ENCODE peak calls at places on chromosome 18, in four cellular contexts. One of them, this sample, is unnamed.
A peak's percentile ranks its signal among the peaks of the same experiment; 100 is the strongest.

GRCh38 chr18:62384610-62385097 is 59.5 kb downstream of the TNFRSF11A start:
- DNase-seq in neural crest cell: peak; percentile 25
- DNase-seq in activated gamma-delta T cell treated with Interleukin-2 at 50 U/mL for 16 hours: no peak
- DNase-seq in lower lobe of right lung: no peak
- DNase-seq in this sample: peak; percentile 38

GRCh38 chr18:9743200-9744016 is 35.3 kb downstream of the RAB31 start:
- DNase-seq in neural crest cell: no peak
- DNase-seq in activated gamma-delta T cell treated with Interleukin-2 at 50 U/mL for 16 hours: no peak
- DNase-seq in lower lobe of right lung: no peak
- DNase-seq in this sample: no peak

GRCh38 chr18:50853863-50854271 is 25.1 kb upstream of the ME2 start:
- DNase-seq in neural crest cell: peak; percentile 9
- DNase-seq in activated gamma-delta T cell treated with Interleukin-2 at 50 U/mL for 16 hours: no peak
- DNase-seq in lower lobe of right lung: peak; percentile 58
- DNase-seq in this sample: no peak

GRCh38 chr18:25348361-25349130 is 3.4 kb downstream of the ZNF521 start:
- DNase-seq in neural crest cell: no peak
- DNase-seq in activated gamma-delta T cell treated with Interleukin-2 at 50 U/mL for 16 hours: no peak
- DNase-seq in lower lobe of right lung: no peak
- DNase-seq in this sample: no peak

GRCh38 chr18:12278153-12278764 is 24.1 kb downstream of the CIDEA start:
- DNase-seq in neural crest cell: no peak
- DNase-seq in activated gamma-delta T cell treated with Interleukin-2 at 50 U/mL for 16 hours: no peak
- DNase-seq in lower lobe of right lung: no peak
- DNase-seq in this sample: no peak

GRCh38 chr18:40019797-40020392 is 1935.1 kb upstream of the PIK3C3 start:
- DNase-seq in neural crest cell: no peak
- DNase-seq in activated gamma-delta T cell treated with Interleukin-2 at 50 U/mL for 16 hours: no peak
- DNase-seq in lower lobe of right lung: no peak
- DNase-seq in this sample: no peak

GRCh38 chr18:12776821-12777471 is 74.1 kb downstream of the PSMG2 start:
- DNase-seq in neural crest cell: no peak
- DNase-seq in activated gamma-delta T cell treated with Interleukin-2 at 50 U/mL for 16 hours: no peak
- DNase-seq in lower lobe of right lung: no peak
- DNase-seq in this sample: no peak

GRCh38 chr18:45248240-45248903 is 366.9 kb upstream of the SLC14A2 start:
- DNase-seq in neural crest cell: no peak
- DNase-seq in activated gamma-delta T cell treated with Interleukin-2 at 50 U/mL for 16 hours: no peak
- DNase-seq in lower lobe of right lung: no peak
- DNase-seq in this sample: no peak

GRCh38 chr18:63963610-63964256 is 6.1 kb upstream of the SERPINB8 start:
- DNase-seq in neural crest cell: no peak
- DNase-seq in activated gamma-delta T cell treated with Interleukin-2 at 50 U/mL for 16 hours: peak; percentile 53
- DNase-seq in lower lobe of right lung: no peak
- DNase-seq in this sample: no peak

GRCh38 chr18:11392292-11392691 is 217.1 kb upstream of the SLC35G4 start:
- DNase-seq in neural crest cell: no peak
- DNase-seq in activated gamma-delta T cell treated with Interleukin-2 at 50 U/mL for 16 hours: no peak
- DNase-seq in lower lobe of right lung: no peak
- DNase-seq in this sample: no peak

GRCh38 chr18:62741118-62741566 is 25.8 kb downstream of the PHLPP1 start:
- DNase-seq in neural crest cell: no peak
- DNase-seq in activated gamma-delta T cell treated with Interleukin-2 at 50 U/mL for 16 hours: no peak
- DNase-seq in lower lobe of right lung: no peak
- DNase-seq in this sample: no peak

GRCh38 chr18:59662008-59662701 is 35.1 kb downstream of the CCBE1 start:
- DNase-seq in neural crest cell: no peak
- DNase-seq in activated gamma-delta T cell treated with Interleukin-2 at 50 U/mL for 16 hours: no peak
- DNase-seq in lower lobe of right lung: no peak
- DNase-seq in this sample: no peak

GRCh38 chr18:9209230-9209629 is 72.6 kb downstream of the ANKRD12 start:
- DNase-seq in neural crest cell: no peak
- DNase-seq in activated gamma-delta T cell treated with Interleukin-2 at 50 U/mL for 16 hours: no peak
- DNase-seq in lower lobe of right lung: no peak
- DNase-seq in this sample: no peak

GRCh38 chr18:35998967-35999366 is 26.5 kb downstream of the RMP24 start:
- DNase-seq in neural crest cell: no peak
- DNase-seq in activated gamma-delta T cell treated with Interleukin-2 at 50 U/mL for 16 hours: no peak
- DNase-seq in lower lobe of right lung: no peak
- DNase-seq in this sample: no peak

GRCh38 chr18:46596119-46596518 is 60.9 kb downstream of the LOXHD1 start:
- DNase-seq in neural crest cell: no peak
- DNase-seq in activated gamma-delta T cell treated with Interleukin-2 at 50 U/mL for 16 hours: no peak
- DNase-seq in lower lobe of right lung: no peak
- DNase-seq in this sample: no peak

GRCh38 chr18:57441395-57441794 is 6.2 kb downstream of the ONECUT2 start:
- DNase-seq in neural crest cell: no peak
- DNase-seq in activated gamma-delta T cell treated with Interleukin-2 at 50 U/mL for 16 hours: no peak
- DNase-seq in lower lobe of right lung: no peak
- DNase-seq in this sample: no peak

GRCh38 chr18:32470136-32470712 is 458 bp downstream of the GAREM1 start:
- DNase-seq in neural crest cell: peak; percentile 33
- DNase-seq in activated gamma-delta T cell treated with Interleukin-2 at 50 U/mL for 16 hours: no peak
- DNase-seq in lower lobe of right lung: peak; percentile 63
- DNase-seq in this sample: peak; percentile 63

GRCh38 chr18:25282282-25282681 is 69.7 kb downstream of the ZNF521 start:
- DNase-seq in neural crest cell: no peak
- DNase-seq in activated gamma-delta T cell treated with Interleukin-2 at 50 U/mL for 16 hours: no peak
- DNase-seq in lower lobe of right lung: peak; percentile 50
- DNase-seq in this sample: peak; percentile 38

GRCh38 chr18:22559414-22560282 is 141.9 kb upstream of the CTAGE1 start:
- DNase-seq in neural crest cell: peak; percentile 47
- DNase-seq in activated gamma-delta T cell treated with Interleukin-2 at 50 U/mL for 16 hours: peak; percentile 20
- DNase-seq in lower lobe of right lung: peak; percentile 73
- DNase-seq in this sample: peak; percentile 87

GRCh38 chr18:49691177-49691608 is 122.1 kb downstream of the ACAA2 start:
- DNase-seq in neural crest cell: no peak
- DNase-seq in activated gamma-delta T cell treated with Interleukin-2 at 50 U/mL for 16 hours: no peak
- DNase-seq in lower lobe of right lung: no peak
- DNase-seq in this sample: no peak

GRCh38 chr18:46010676-46011075 is 43.5 kb upstream of the EPG5 start:
- DNase-seq in neural crest cell: no peak
- DNase-seq in activated gamma-delta T cell treated with Interleukin-2 at 50 U/mL for 16 hours: no peak
- DNase-seq in lower lobe of right lung: no peak
- DNase-seq in this sample: no peak

GRCh38 chr18:49970288-49970687 is 157.0 kb upstream of the ACAA2 start:
- DNase-seq in neural crest cell: no peak
- DNase-seq in activated gamma-delta T cell treated with Interleukin-2 at 50 U/mL for 16 hours: no peak
- DNase-seq in lower lobe of right lung: no peak
- DNase-seq in this sample: no peak

GRCh38 chr18:24065942-24066341 is 51.4 kb downstream of the TTC39C start:
- DNase-seq in neural crest cell: no peak
- DNase-seq in activated gamma-delta T cell treated with Interleukin-2 at 50 U/mL for 16 hours: no peak
- DNase-seq in lower lobe of right lung: no peak
- DNase-seq in this sample: no peak

GRCh38 chr18:8450013-8450412 is 159.2 kb upstream of the RAB12 start:
- DNase-seq in neural crest cell: no peak
- DNase-seq in activated gamma-delta T cell treated with Interleukin-2 at 50 U/mL for 16 hours: no peak
- DNase-seq in lower lobe of right lung: no peak
- DNase-seq in this sample: no peak

GRCh38 chr18:46042571-46043123 is 29.4 kb downstream of the PSTPIP2 start:
- DNase-seq in neural crest cell: no peak
- DNase-seq in activated gamma-delta T cell treated with Interleukin-2 at 50 U/mL for 16 hours: no peak
- DNase-seq in lower lobe of right lung: no peak
- DNase-seq in this sample: no peak

GRCh38 chr18:79559121-79559835 is 120.3 kb upstream of the CTDP1 start:
- DNase-seq in neural crest cell: no peak
- DNase-seq in activated gamma-delta T cell treated with Interleukin-2 at 50 U/mL for 16 hours: no peak
- DNase-seq in lower lobe of right lung: no peak
- DNase-seq in this sample: no peak

GRCh38 chr18:9508446-9509025 is 33.2 kb downstream of the RALBP1 start:
- DNase-seq in neural crest cell: no peak
- DNase-seq in activated gamma-delta T cell treated with Interleukin-2 at 50 U/mL for 16 hours: no peak
- DNase-seq in lower lobe of right lung: no peak
- DNase-seq in this sample: no peak

GRCh38 chr18:49017813-49018552 is 67.2 kb upstream of the SMAD7 start:
- DNase-seq in neural crest cell: no peak
- DNase-seq in activated gamma-delta T cell treated with Interleukin-2 at 50 U/mL for 16 hours: no peak
- DNase-seq in lower lobe of right lung: peak; percentile 32
- DNase-seq in this sample: no peak

GRCh38 chr18:63683152-63683551 is 19.6 kb upstream of the SERPINB11 start:
- DNase-seq in neural crest cell: no peak
- DNase-seq in activated gamma-delta T cell treated with Interleukin-2 at 50 U/mL for 16 hours: no peak
- DNase-seq in lower lobe of right lung: no peak
- DNase-seq in this sample: no peak

GRCh38 chr18:183769-184168 is 25.4 kb downstream of the USP14 start:
- DNase-seq in neural crest cell: no peak
- DNase-seq in activated gamma-delta T cell treated with Interleukin-2 at 50 U/mL for 16 hours: no peak
- DNase-seq in lower lobe of right lung: no peak
- DNase-seq in this sample: no peak

GRCh38 chr18:54739476-54739875 is 88.8 kb upstream of the RAB27B start:
- DNase-seq in neural crest cell: no peak
- DNase-seq in activated gamma-delta T cell treated with Interleukin-2 at 50 U/mL for 16 hours: no peak
- DNase-seq in lower lobe of right lung: no peak
- DNase-seq in this sample: no peak

GRCh38 chr18:79834834-79835233 is 37.1 kb downstream of the KCNG2 start:
- DNase-seq in neural crest cell: no peak
- DNase-seq in activated gamma-delta T cell treated with Interleukin-2 at 50 U/mL for 16 hours: no peak
- DNase-seq in lower lobe of right lung: no peak
- DNase-seq in this sample: no peak

GRCh38 chr18:56306793-56307192 is 331.6 kb downstream of the TXNL1 start:
- DNase-seq in neural crest cell: no peak
- DNase-seq in activated gamma-delta T cell treated with Interleukin-2 at 50 U/mL for 16 hours: no peak
- DNase-seq in lower lobe of right lung: no peak
- DNase-seq in this sample: no peak

GRCh38 chr18:31101148-31102019 is 837 bp downstream of the DSC2 start:
- DNase-seq in neural crest cell: peak; percentile 51
- DNase-seq in activated gamma-delta T cell treated with Interleukin-2 at 50 U/mL for 16 hours: no peak
- DNase-seq in lower lobe of right lung: peak; percentile 89
- DNase-seq in this sample: peak; percentile 90

GRCh38 chr18:527136-527535 is 26.6 kb upstream of the COLEC12 start:
- DNase-seq in neural crest cell: no peak
- DNase-seq in activated gamma-delta T cell treated with Interleukin-2 at 50 U/mL for 16 hours: no peak
- DNase-seq in lower lobe of right lung: no peak
- DNase-seq in this sample: no peak

GRCh38 chr18:76431437-76432273 is 63.4 kb downstream of the ZNF516 start:
- DNase-seq in neural crest cell: no peak
- DNase-seq in activated gamma-delta T cell treated with Interleukin-2 at 50 U/mL for 16 hours: no peak
- DNase-seq in lower lobe of right lung: no peak
- DNase-seq in this sample: no peak

GRCh38 chr18:23163786-23164583 is 28.7 kb downstream of the CABLES1 start:
- DNase-seq in neural crest cell: no peak
- DNase-seq in activated gamma-delta T cell treated with Interleukin-2 at 50 U/mL for 16 hours: no peak
- DNase-seq in lower lobe of right lung: no peak
- DNase-seq in this sample: no peak

GRCh38 chr18:79465392-79465991 is 69.8 kb downstream of the NFATC1 start:
- DNase-seq in neural crest cell: peak; percentile 24
- DNase-seq in activated gamma-delta T cell treated with Interleukin-2 at 50 U/mL for 16 hours: no peak
- DNase-seq in lower lobe of right lung: no peak
- DNase-seq in this sample: no peak

GRCh38 chr18:6731197-6731596 is 1.7 kb downstream of the ARHGAP28 start:
- DNase-seq in neural crest cell: no peak
- DNase-seq in activated gamma-delta T cell treated with Interleukin-2 at 50 U/mL for 16 hours: no peak
- DNase-seq in lower lobe of right lung: no peak
- DNase-seq in this sample: no peak

GRCh38 chr18:7945882-7946281 is 378.8 kb downstream of the PTPRM start:
- DNase-seq in neural crest cell: no peak
- DNase-seq in activated gamma-delta T cell treated with Interleukin-2 at 50 U/mL for 16 hours: no peak
- DNase-seq in lower lobe of right lung: no peak
- DNase-seq in this sample: no peak

This sample was measured in left ventricle myocardium superior.